ENCODE peak calls at places on chromosomes 13 and 19, in four cellular contexts. One of them, this sample, is unnamed.

GRCh38 chr13:84985860-84986259 is 813.4 kb downstream of the SLITRK6 start:
- DNase-seq in Peyer's patch: no peak
- DNase-seq in uterus: no peak
- DNase-seq in transverse colon: no peak
- DNase-seq in this sample: no peak

GRCh38 chr19:33621811-33622504 is at the start of gene CHST8:
- DNase-seq in uterus: no peak
- DNase-seq in Peyer's patch: no peak
- DNase-seq in transverse colon: peak; percentile 18
- DNase-seq in this sample: no peak

GRCh38 chr19:35484637-35485036 is 5.6 kb downstream of the KRTDAP start:
- DNase-seq in uterus: no peak
- DNase-seq in Peyer's patch: no peak
- DNase-seq in transverse colon: no peak
- DNase-seq in this sample: no peak

GRCh38 chr19:30664358-30665058 is 292.3 kb downstream of the ZNF536 start:
- DNase-seq in Peyer's patch: peak; percentile 68
- DNase-seq in uterus: no peak
- DNase-seq in transverse colon: no peak
- DNase-seq in this sample: no peak

GRCh38 chr19:32662186-32662585 is 12.8 kb downstream of the ANKRD27 start:
- DNase-seq in transverse colon: no peak
- DNase-seq in Peyer's patch: no peak
- DNase-seq in uterus: no peak
- DNase-seq in this sample: no peak

GRCh38 chr19:13366529-13367143 is 139.6 kb downstream of the CACNA1A start:
- DNase-seq in Peyer's patch: no peak
- DNase-seq in uterus: no peak
- DNase-seq in transverse colon: no peak
- DNase-seq in this sample: no peak

GRCh38 chr13:79451500-79451962 is 29.4 kb upstream of the NDFIP2 start:
- DNase-seq in transverse colon: peak; percentile 26
- DNase-seq in uterus: no peak
- DNase-seq in Peyer's patch: peak; percentile 75
- DNase-seq in this sample: no peak

GRCh38 chr13:75495938-75496337 is 14.0 kb upstream of the TBC1D4 start:
- DNase-seq in Peyer's patch: no peak
- DNase-seq in transverse colon: no peak
- DNase-seq in uterus: no peak
- DNase-seq in this sample: no peak

GRCh38 chr13:99353836-99354235 is 46.6 kb upstream of the GPR183 start:
- DNase-seq in transverse colon: no peak
- DNase-seq in uterus: no peak
- DNase-seq in Peyer's patch: no peak
- DNase-seq in this sample: no peak

DNA sequence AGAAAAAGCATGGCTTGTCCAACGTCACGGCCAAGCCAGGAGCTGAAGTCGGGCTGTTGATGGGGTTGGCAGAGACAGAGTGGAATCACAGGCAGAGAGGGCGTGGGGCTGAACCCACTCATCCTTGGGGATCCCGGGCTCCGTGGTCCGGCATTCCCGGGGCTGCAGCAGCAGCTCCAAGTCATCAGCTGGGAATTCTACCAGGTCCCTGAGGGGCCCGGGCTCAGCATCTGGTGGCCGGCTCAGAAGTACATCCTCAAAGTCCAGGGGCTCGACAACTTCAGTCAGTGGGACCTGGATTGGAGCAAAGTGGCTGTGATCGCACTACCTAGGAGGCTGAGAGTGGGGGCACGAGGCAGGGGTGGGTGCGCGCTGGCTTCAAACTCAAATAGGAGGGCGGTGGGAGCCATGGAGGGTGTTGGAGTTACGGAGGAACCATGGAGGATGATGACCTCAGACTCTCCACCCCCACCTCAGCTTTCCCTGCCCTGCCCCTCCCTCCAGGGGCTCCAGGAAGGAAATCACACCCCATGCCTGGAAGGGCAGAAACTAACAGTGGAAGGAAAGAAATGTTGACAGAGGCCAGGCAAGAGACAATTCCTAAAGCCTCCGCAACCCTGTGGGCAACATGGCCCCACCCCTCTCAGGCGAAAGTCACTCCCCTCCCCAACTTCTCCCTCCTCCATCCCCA is 9.5 kb downstream of the DOCK6 start:
- DNase-seq in uterus: no peak
- DNase-seq in transverse colon: no peak
- DNase-seq in Peyer's patch: no peak
- DNase-seq in this sample: no peak
- TF ChIP-seq POLR2A in uterus: no peak
- TF ChIP-seq POLR2A in transverse colon: no peak
- TF ChIP-seq POLR2A in Peyer's patch: no peak
- TF ChIP-seq POLR2A in this sample: no peak

DNA sequence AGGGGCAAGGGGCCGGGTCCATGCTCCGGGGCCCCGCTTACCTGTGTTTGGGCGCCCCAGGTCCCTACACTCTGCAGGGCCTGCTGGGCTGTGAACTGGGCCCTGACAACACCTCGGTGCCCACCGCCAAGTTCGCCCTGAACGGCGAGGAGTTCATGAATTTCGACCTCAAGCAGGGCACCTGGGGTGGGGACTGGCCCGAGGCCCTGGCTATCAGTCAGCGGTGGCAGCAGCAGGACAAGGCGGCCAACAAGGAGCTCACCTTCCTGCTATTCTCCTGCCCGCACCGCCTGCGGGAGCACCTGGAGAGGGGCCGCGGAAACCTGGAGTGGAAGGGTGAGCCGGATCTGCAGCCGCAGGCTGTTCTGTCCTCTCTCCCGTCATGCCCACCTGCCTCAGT is 1.7 kb downstream of the FCGRT start:
- DNase-seq in transverse colon: no peak
- DNase-seq in Peyer's patch: no peak
- DNase-seq in uterus: no peak
- DNase-seq in this sample: no peak
- H3K4me3 ChIP-seq in transverse colon: peak overlapping the region; percentile 67
- H3K4me3 ChIP-seq in Peyer's patch: no peak overlapping the region
- H3K4me3 ChIP-seq in uterus: no peak overlapping the region
- H3K4me3 ChIP-seq in this sample: no peak overlapping the region

GRCh38 chr19:42132030-42132628 is at the start of gene POU2F2:
- DNase-seq in transverse colon: peak; percentile 81
- DNase-seq in Peyer's patch: peak; percentile 94
- DNase-seq in uterus: no peak
- DNase-seq in this sample: no peak
- TF ChIP-seq POLR2A in transverse colon: no peak
- TF ChIP-seq POLR2A in Peyer's patch: no peak
- TF ChIP-seq POLR2A in uterus: no peak
- TF ChIP-seq POLR2A in this sample: no peak

DNA sequence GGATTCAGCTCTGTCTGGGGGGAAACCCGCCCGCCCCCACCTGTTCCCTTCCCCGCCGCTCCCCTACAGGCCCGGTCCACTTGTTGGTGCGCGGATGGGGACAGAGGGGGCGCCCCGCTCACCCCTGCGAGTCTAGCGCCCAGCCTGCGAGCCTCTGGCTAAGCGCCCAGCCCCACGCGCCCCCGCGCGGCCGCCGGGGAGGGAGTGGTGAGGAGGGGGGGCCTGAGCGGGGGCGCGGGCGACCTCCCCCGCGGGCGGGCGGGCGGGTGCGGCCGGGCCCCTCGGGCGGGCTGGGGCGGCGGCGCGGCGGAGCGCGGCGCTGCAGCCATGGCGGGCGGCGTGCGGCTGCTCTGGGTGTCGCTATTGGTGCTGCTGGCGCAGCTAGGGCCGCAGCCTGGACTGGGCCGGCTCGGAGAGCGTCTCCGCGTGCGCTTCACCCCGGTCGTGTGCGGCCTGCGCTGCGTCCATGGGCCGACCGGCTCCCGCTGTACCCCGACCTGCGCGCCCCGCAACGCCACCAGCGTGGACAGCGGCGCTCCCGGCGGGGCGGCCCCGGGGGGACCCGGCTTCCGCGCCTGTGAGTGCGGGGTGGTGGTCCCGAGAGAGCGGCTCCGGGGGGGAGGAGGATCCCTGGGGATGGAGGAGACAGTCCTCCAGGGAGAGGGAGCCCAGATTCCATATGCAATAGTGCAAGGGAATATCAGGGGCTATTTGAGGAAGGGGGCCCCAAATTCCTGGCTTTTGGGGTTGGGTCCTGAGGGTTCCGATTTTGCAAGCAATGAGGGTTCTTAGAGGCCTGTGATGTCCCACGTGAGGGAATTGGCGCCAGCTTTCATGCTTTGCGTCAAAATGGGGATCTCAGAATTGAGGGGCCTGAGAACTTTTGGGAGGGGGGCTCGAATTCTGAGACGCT is at the start of gene LTBP4:
- DNase-seq in uterus: peak; percentile 81
- DNase-seq in Peyer's patch: peak; percentile 72
- DNase-seq in transverse colon: peak; percentile 70
- DNase-seq in this sample: no peak
- H3K4me3 ChIP-seq in uterus: peak within 1 kb of the TSS; percentile 56
- H3K4me3 ChIP-seq in Peyer's patch: peak within 1 kb of the TSS; percentile 50
- H3K4me3 ChIP-seq in transverse colon: peak within 1 kb of the TSS; percentile 35
- H3K4me3 ChIP-seq in this sample: peak within 1 kb of the TSS; percentile 38

GRCh38 chr19:2168619-2169424 is 5.1 kb downstream of the DOT1L start:
- DNase-seq in uterus: peak; percentile 97
- DNase-seq in Peyer's patch: peak; percentile 96
- DNase-seq in transverse colon: peak; percentile 94
- DNase-seq in this sample: peak; percentile 97
- TF ChIP-seq POLR2A in uterus: peak; percentile 39
- TF ChIP-seq POLR2A in Peyer's patch: peak; percentile 18
- TF ChIP-seq POLR2A in transverse colon: peak; percentile 64
- TF ChIP-seq POLR2A in this sample: no peak

GRCh38 chr19:7986321-7987083 is 18.9 kb downstream of the ELAVL1 start:
- DNase-seq in transverse colon: no peak
- DNase-seq in Peyer's patch: no peak
- DNase-seq in uterus: no peak
- DNase-seq in this sample: no peak

GRCh38 chr19:7987084-7987768 is 18.2 kb downstream of the ELAVL1 start:
- DNase-seq in Peyer's patch: no peak
- DNase-seq in transverse colon: no peak
- DNase-seq in uterus: no peak
- DNase-seq in this sample: no peak

GRCh38 chr19:7992575-7992974 is 12.9 kb downstream of the ELAVL1 start:
- DNase-seq in uterus: no peak
- DNase-seq in transverse colon: no peak
- DNase-seq in Peyer's patch: no peak
- DNase-seq in this sample: no peak

GRCh38 chr19:7988307-7988706 is 17.1 kb downstream of the ELAVL1 start:
- DNase-seq in Peyer's patch: no peak
- DNase-seq in uterus: no peak
- DNase-seq in transverse colon: no peak
- DNase-seq in this sample: no peak

GRCh38 chr19:7989071-7989575 is 16.3 kb downstream of the ELAVL1 start:
- DNase-seq in uterus: no peak
- DNase-seq in Peyer's patch: no peak
- DNase-seq in transverse colon: no peak
- DNase-seq in this sample: no peak
- H3K4me3 ChIP-seq in uterus: no peak overlapping the region
- H3K4me3 ChIP-seq in Peyer's patch: no peak overlapping the region
- H3K4me3 ChIP-seq in transverse colon: no peak overlapping the region
- H3K4me3 ChIP-seq in this sample: no peak overlapping the region

GRCh38 chr19:50320051-50320450 is 9.1 kb downstream of the KCNC3 start:
- DNase-seq in uterus: no peak
- DNase-seq in transverse colon: no peak
- DNase-seq in Peyer's patch: no peak
- DNase-seq in this sample: no peak
- TF ChIP-seq POLR2A in uterus: no peak
- TF ChIP-seq POLR2A in transverse colon: no peak
- TF ChIP-seq POLR2A in Peyer's patch: no peak
- TF ChIP-seq POLR2A in this sample: no peak

DNA sequence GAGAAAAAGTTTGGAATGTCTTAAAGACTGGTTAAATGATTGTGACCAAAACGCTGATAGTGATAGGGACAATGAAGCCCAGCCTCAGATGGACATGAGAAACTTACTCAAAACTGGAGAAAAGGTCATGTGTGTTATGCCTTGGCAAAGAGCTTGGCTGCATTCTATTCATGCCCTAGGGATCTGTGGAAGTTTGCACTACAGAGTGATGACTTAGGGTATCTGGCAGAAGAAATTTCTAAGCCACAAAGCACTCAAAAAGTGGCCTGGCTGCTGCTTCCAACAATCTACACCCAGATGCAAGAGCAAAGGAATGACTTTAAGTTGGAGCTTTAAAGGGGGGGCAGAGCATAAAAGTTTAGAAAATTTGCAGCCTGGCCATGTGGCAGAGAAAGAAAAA is 521.3 kb downstream of the UQCRFS1 start:
- DNase-seq in transverse colon: no peak
- DNase-seq in uterus: no peak
- DNase-seq in Peyer's patch: no peak
- DNase-seq in this sample: no peak
- H3K4me3 ChIP-seq in transverse colon: no peak overlapping the region
- H3K4me3 ChIP-seq in uterus: no peak overlapping the region
- H3K4me3 ChIP-seq in Peyer's patch: no peak overlapping the region
- H3K4me3 ChIP-seq in this sample: no peak overlapping the region

GRCh38 chr19:56537442-56537841 is 1.3 kb upstream of the ZFP28 start:
- DNase-seq in Peyer's patch: no peak
- DNase-seq in transverse colon: no peak
- DNase-seq in uterus: no peak
- DNase-seq in this sample: no peak

GRCh38 chr19:56543776-56544175 is 5.0 kb downstream of the ZFP28 start:
- DNase-seq in Peyer's patch: no peak
- DNase-seq in uterus: no peak
- DNase-seq in transverse colon: no peak
- DNase-seq in this sample: no peak

GRCh38 chr19:56538254-56538760 is 441 bp upstream of the ZFP28 start:
- DNase-seq in transverse colon: peak; percentile 89
- DNase-seq in Peyer's patch: peak; percentile 93
- DNase-seq in uterus: peak; percentile 89
- DNase-seq in this sample: peak; percentile 97

DNA sequence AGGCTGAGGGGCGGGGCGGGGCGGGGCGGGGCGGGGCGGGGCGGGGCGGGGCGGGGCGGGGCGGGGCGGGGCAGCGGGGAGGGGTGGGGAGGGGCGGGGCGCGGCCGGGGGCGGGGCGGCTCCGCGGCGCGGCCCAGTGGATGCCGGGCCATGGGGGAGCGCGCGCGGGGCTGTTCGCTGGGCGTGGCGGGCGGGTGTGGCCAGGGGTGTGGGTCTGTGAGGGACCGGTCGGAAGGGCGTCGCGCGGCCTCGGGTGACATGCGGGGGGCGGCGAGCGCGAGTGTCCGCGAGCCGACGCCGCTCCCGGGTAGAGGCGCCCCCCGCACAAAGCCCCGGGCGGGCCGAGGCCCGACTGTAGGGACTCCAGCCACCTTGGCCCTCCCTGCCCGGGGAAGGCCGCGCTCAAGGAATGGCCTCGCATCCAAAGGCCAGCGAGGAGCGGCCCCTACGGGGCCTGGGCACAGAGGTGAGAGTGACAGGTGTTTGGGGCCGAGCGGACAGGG is at the start of gene ZFP28:
- DNase-seq in uterus: peak; percentile 78
- DNase-seq in Peyer's patch: peak; percentile 89
- DNase-seq in transverse colon: peak; percentile 81
- DNase-seq in this sample: peak; percentile 93
- TF ChIP-seq POLR2A in uterus: no peak
- TF ChIP-seq POLR2A in Peyer's patch: no peak
- TF ChIP-seq POLR2A in transverse colon: no peak
- TF ChIP-seq POLR2A in this sample: no peak